ENCODE peak calls at places on chromosome 15, in ten cellular contexts. One of them, this sample, is unnamed.

GRCh38 chr15:43903864-43904290 is 77.1 kb downstream of the WDR76 start:
- DNase-seq in testis: peak
- DNase-seq in prostate gland: peak
- DNase-seq in IMR-90: peak
- DNase-seq in body of pancreas: peak
- DNase-seq in HCT116: peak
- DNase-seq in spleen: no peak
- DNase-seq in GM12892: peak
- DNase-seq in adrenal gland: peak
- DNase-seq in transverse colon: peak
- DNase-seq in this sample: peak

GRCh38 chr15:44501768-44502366 is 35.1 kb upstream of the EIF3J start:
- DNase-seq in testis: no peak
- DNase-seq in prostate gland: no peak
- DNase-seq in IMR-90: peak
- DNase-seq in body of pancreas: no peak
- DNase-seq in HCT116: peak
- DNase-seq in spleen: no peak
- DNase-seq in GM12892: no peak
- DNase-seq in adrenal gland: no peak
- DNase-seq in transverse colon: no peak
- DNase-seq in this sample: no peak

GRCh38 chr15:69478259-69478687 is 25.7 kb downstream of the RPLP1 start:
- DNase-seq in testis: peak
- DNase-seq in prostate gland: peak
- DNase-seq in IMR-90: peak
- DNase-seq in body of pancreas: peak
- DNase-seq in HCT116: peak
- DNase-seq in spleen: peak
- DNase-seq in GM12892: no peak
- DNase-seq in adrenal gland: peak
- DNase-seq in transverse colon: peak
- DNase-seq in this sample: no peak

GRCh38 chr15:57572463-57572862 is 19.2 kb upstream of the MYZAP start:
- DNase-seq in testis: no peak
- DNase-seq in prostate gland: no peak
- DNase-seq in IMR-90: no peak
- DNase-seq in body of pancreas: no peak
- DNase-seq in HCT116: no peak
- DNase-seq in spleen: peak
- DNase-seq in GM12892: no peak
- DNase-seq in adrenal gland: no peak
- DNase-seq in transverse colon: no peak
- DNase-seq in this sample: no peak

GRCh38 chr15:25790003-25790660 is 73.0 kb downstream of the ATP10A start:
- DNase-seq in testis: peak
- DNase-seq in prostate gland: no peak
- DNase-seq in IMR-90: peak
- DNase-seq in body of pancreas: peak
- DNase-seq in HCT116: no peak
- DNase-seq in spleen: no peak
- DNase-seq in GM12892: no peak
- DNase-seq in adrenal gland: peak
- DNase-seq in transverse colon: peak
- DNase-seq in this sample: no peak

GRCh38 chr15:51104512-51104911 is 9.8 kb upstream of the TNFAIP8L3 start:
- DNase-seq in testis: peak
- DNase-seq in prostate gland: no peak
- DNase-seq in IMR-90: peak
- DNase-seq in body of pancreas: peak
- DNase-seq in HCT116: no peak
- DNase-seq in spleen: no peak
- DNase-seq in GM12892: no peak
- DNase-seq in adrenal gland: peak
- DNase-seq in transverse colon: peak
- DNase-seq in this sample: no peak

GRCh38 chr15:68379058-68379758 is 52.8 kb downstream of the ITGA11 start:
- DNase-seq in testis: no peak
- DNase-seq in prostate gland: peak
- DNase-seq in IMR-90: no peak
- DNase-seq in body of pancreas: no peak
- DNase-seq in HCT116: no peak
- DNase-seq in spleen: no peak
- DNase-seq in GM12892: no peak
- DNase-seq in adrenal gland: peak
- DNase-seq in transverse colon: no peak
- DNase-seq in this sample: no peak

GRCh38 chr15:76289582-76289981 is 21.7 kb downstream of the ETFA start:
- DNase-seq in testis: no peak
- DNase-seq in prostate gland: no peak
- DNase-seq in IMR-90: no peak
- DNase-seq in body of pancreas: no peak
- DNase-seq in HCT116: no peak
- DNase-seq in spleen: no peak
- DNase-seq in GM12892: no peak
- DNase-seq in adrenal gland: no peak
- DNase-seq in transverse colon: no peak
- DNase-seq in this sample: no peak

GRCh38 chr15:73240864-73241499 is 127.8 kb downstream of the HCN4 start:
- DNase-seq in testis: peak
- DNase-seq in prostate gland: peak
- DNase-seq in IMR-90: peak
- DNase-seq in body of pancreas: peak
- DNase-seq in HCT116: peak
- DNase-seq in spleen: no peak
- DNase-seq in GM12892: peak
- DNase-seq in adrenal gland: peak
- DNase-seq in transverse colon: peak
- DNase-seq in this sample: peak

GRCh38 chr15:22942306-22942855 is 37.8 kb downstream of the CYFIP1 start:
- DNase-seq in testis: no peak
- DNase-seq in prostate gland: no peak
- DNase-seq in IMR-90: no peak
- DNase-seq in body of pancreas: no peak
- DNase-seq in HCT116: no peak
- DNase-seq in spleen: no peak
- DNase-seq in GM12892: no peak
- DNase-seq in adrenal gland: no peak
- DNase-seq in transverse colon: no peak
- DNase-seq in this sample: no peak

DNA sequence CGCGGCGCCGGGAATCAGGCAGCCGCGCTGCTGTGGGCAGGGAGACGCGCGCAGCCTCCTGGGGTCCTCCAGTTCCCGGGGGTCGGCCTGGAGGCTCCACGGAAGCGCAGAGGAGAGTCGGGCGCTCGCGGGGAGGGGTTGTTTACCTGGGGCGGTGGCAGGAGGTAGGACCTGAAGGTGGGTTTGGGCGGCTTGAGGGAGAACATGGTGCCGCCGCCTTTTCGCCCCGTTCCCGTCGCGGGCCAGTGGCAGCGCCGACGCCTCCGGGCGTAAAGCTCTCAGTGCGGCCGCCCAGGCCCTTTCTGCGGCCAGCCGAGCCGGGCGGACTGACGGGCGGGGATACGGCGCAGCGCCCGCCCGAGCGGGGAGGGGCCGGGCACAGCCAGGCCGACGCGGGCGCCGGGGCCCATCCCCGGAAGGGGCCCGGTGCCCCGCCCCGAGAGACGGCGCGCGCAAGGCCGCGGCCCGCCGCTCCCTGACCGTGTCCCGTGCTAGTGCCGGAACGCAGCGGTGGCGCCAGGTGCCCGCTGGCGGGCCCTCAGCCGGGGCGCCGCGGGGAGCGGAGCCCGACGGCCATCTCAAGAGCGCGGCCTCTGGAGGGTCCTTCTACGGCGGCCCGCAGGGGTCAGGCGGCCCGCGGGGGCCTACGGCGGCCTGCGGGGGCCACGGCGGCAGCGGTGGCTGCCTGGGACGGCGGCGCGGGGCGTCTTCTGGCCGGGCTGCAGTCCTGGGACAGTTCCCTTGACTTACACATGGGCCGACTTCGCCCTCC is at the start of gene MTMR10:
- DNase-seq in testis: peak
- DNase-seq in prostate gland: peak
- DNase-seq in IMR-90: peak
- DNase-seq in body of pancreas: peak
- DNase-seq in HCT116: peak
- DNase-seq in spleen: peak
- DNase-seq in GM12892: peak
- DNase-seq in adrenal gland: peak
- DNase-seq in transverse colon: peak
- DNase-seq in this sample: peak
- TF ChIP-seq POLR2A in testis: no peak
- TF ChIP-seq POLR2A in prostate gland: peak
- TF ChIP-seq POLR2A in IMR-90: peak
- TF ChIP-seq POLR2A in body of pancreas: peak
- TF ChIP-seq POLR2A in HCT116: peak
- TF ChIP-seq POLR2A in spleen: peak
- TF ChIP-seq POLR2A in GM12892: peak
- TF ChIP-seq POLR2A in adrenal gland: peak
- TF ChIP-seq POLR2A in transverse colon: peak
- TF ChIP-seq POLR2A in this sample: peak

GRCh38 chr15:66356359-66357236 is at the start of gene TIPIN:
- DNase-seq in testis: peak
- DNase-seq in prostate gland: peak
- DNase-seq in IMR-90: peak
- DNase-seq in body of pancreas: peak
- DNase-seq in HCT116: peak
- DNase-seq in spleen: peak
- DNase-seq in GM12892: peak
- DNase-seq in adrenal gland: peak
- DNase-seq in transverse colon: peak
- DNase-seq in this sample: peak
- TF ChIP-seq POLR2A in testis: no peak
- TF ChIP-seq POLR2A in prostate gland: peak
- TF ChIP-seq POLR2A in IMR-90: peak
- TF ChIP-seq POLR2A in body of pancreas: peak
- TF ChIP-seq POLR2A in HCT116: peak
- TF ChIP-seq POLR2A in spleen: no peak
- TF ChIP-seq POLR2A in GM12892: peak
- TF ChIP-seq POLR2A in adrenal gland: peak
- TF ChIP-seq POLR2A in transverse colon: peak
- TF ChIP-seq POLR2A in this sample: peak

GRCh38 chr15:34214135-34214534 is 4.2 kb upstream of the KATNBL1 start:
- DNase-seq in testis: no peak
- DNase-seq in prostate gland: no peak
- DNase-seq in IMR-90: no peak
- DNase-seq in body of pancreas: no peak
- DNase-seq in HCT116: no peak
- DNase-seq in spleen: no peak
- DNase-seq in GM12892: no peak
- DNase-seq in adrenal gland: no peak
- DNase-seq in transverse colon: no peak
- DNase-seq in this sample: no peak

GRCh38 chr15:34206016-34206415 is 3.9 kb downstream of the KATNBL1 start:
- DNase-seq in testis: no peak
- DNase-seq in prostate gland: no peak
- DNase-seq in IMR-90: peak
- DNase-seq in body of pancreas: no peak
- DNase-seq in HCT116: no peak
- DNase-seq in spleen: no peak
- DNase-seq in GM12892: no peak
- DNase-seq in adrenal gland: no peak
- DNase-seq in transverse colon: no peak
- DNase-seq in this sample: peak

GRCh38 chr15:34213690-34214089 is 3.8 kb upstream of the KATNBL1 start:
- DNase-seq in testis: no peak
- DNase-seq in prostate gland: no peak
- DNase-seq in IMR-90: no peak
- DNase-seq in body of pancreas: no peak
- DNase-seq in HCT116: no peak
- DNase-seq in spleen: no peak
- DNase-seq in GM12892: no peak
- DNase-seq in adrenal gland: no peak
- DNase-seq in transverse colon: no peak
- DNase-seq in this sample: no peak

GRCh38 chr15:34203936-34204335 is 6.0 kb downstream of the KATNBL1 start:
- DNase-seq in testis: no peak
- DNase-seq in prostate gland: no peak
- DNase-seq in IMR-90: no peak
- DNase-seq in body of pancreas: no peak
- DNase-seq in HCT116: no peak
- DNase-seq in spleen: no peak
- DNase-seq in GM12892: no peak
- DNase-seq in adrenal gland: no peak
- DNase-seq in transverse colon: no peak
- DNase-seq in this sample: no peak

GRCh38 chr15:34209421-34210282 is at the start of gene KATNBL1:
- DNase-seq in testis: peak
- DNase-seq in prostate gland: peak
- DNase-seq in IMR-90: peak
- DNase-seq in body of pancreas: peak
- DNase-seq in HCT116: peak
- DNase-seq in spleen: peak
- DNase-seq in GM12892: peak
- DNase-seq in adrenal gland: peak
- DNase-seq in transverse colon: peak
- DNase-seq in this sample: peak
- TF ChIP-seq POLR2A in testis: peak
- TF ChIP-seq POLR2A in prostate gland: peak
- TF ChIP-seq POLR2A in IMR-90: peak
- TF ChIP-seq POLR2A in body of pancreas: peak
- TF ChIP-seq POLR2A in HCT116: peak
- TF ChIP-seq POLR2A in spleen: peak
- TF ChIP-seq POLR2A in GM12892: peak
- TF ChIP-seq POLR2A in adrenal gland: peak
- TF ChIP-seq POLR2A in transverse colon: peak
- TF ChIP-seq POLR2A in this sample: peak

GRCh38 chr15:90665288-90666134 is 51.6 kb upstream of the BLM start:
- DNase-seq in testis: peak
- DNase-seq in prostate gland: peak
- DNase-seq in IMR-90: peak
- DNase-seq in body of pancreas: peak
- DNase-seq in HCT116: peak
- DNase-seq in spleen: peak
- DNase-seq in GM12892: peak
- DNase-seq in adrenal gland: peak
- DNase-seq in transverse colon: peak
- DNase-seq in this sample: peak

GRCh38 chr15:90659481-90659880 is 57.7 kb upstream of the BLM start:
- DNase-seq in testis: no peak
- DNase-seq in prostate gland: no peak
- DNase-seq in IMR-90: no peak
- DNase-seq in body of pancreas: no peak
- DNase-seq in HCT116: no peak
- DNase-seq in spleen: no peak
- DNase-seq in GM12892: no peak
- DNase-seq in adrenal gland: no peak
- DNase-seq in transverse colon: no peak
- DNase-seq in this sample: no peak

GRCh38 chr15:90664650-90665287 is 52.4 kb upstream of the BLM start:
- DNase-seq in testis: peak
- DNase-seq in prostate gland: no peak
- DNase-seq in IMR-90: peak
- DNase-seq in body of pancreas: peak
- DNase-seq in HCT116: no peak
- DNase-seq in spleen: peak
- DNase-seq in GM12892: no peak
- DNase-seq in adrenal gland: peak
- DNase-seq in transverse colon: peak
- DNase-seq in this sample: no peak

GRCh38 chr15:90654233-90655124 is 62.7 kb upstream of the BLM start:
- DNase-seq in testis: no peak
- DNase-seq in prostate gland: no peak
- DNase-seq in IMR-90: no peak
- DNase-seq in body of pancreas: no peak
- DNase-seq in HCT116: no peak
- DNase-seq in spleen: peak
- DNase-seq in GM12892: no peak
- DNase-seq in adrenal gland: no peak
- DNase-seq in transverse colon: no peak
- DNase-seq in this sample: no peak

GRCh38 chr15:90660195-90660995 is 56.8 kb upstream of the BLM start:
- DNase-seq in testis: peak
- DNase-seq in prostate gland: no peak
- DNase-seq in IMR-90: peak
- DNase-seq in body of pancreas: peak
- DNase-seq in HCT116: no peak
- DNase-seq in spleen: peak
- DNase-seq in GM12892: peak
- DNase-seq in adrenal gland: peak
- DNase-seq in transverse colon: peak
- DNase-seq in this sample: peak
- TF ChIP-seq POLR2A in testis: no peak
- TF ChIP-seq POLR2A in prostate gland: no peak
- TF ChIP-seq POLR2A in IMR-90: no peak
- TF ChIP-seq POLR2A in body of pancreas: no peak
- TF ChIP-seq POLR2A in HCT116: no peak
- TF ChIP-seq POLR2A in spleen: no peak
- TF ChIP-seq POLR2A in GM12892: peak
- TF ChIP-seq POLR2A in adrenal gland: no peak
- TF ChIP-seq POLR2A in transverse colon: peak
- TF ChIP-seq POLR2A in this sample: no peak

This sample was measured in H54.